ENCODE peak calls at places on chromosomes 4 and X, in six cellular contexts. O is OCI-LY7, G is ascending aorta, F is astrocyte of the cerebellum, S is astrocyte of the spinal cord, C is upper lobe of left lung. T is an unnamed sample.
A peak's percentile ranks its signal among the peaks of the same experiment; 100 is the strongest.

GRCh38 chr4:184375027-184375426 is 99.3 kb downstream of the IRF2 start:
- DNase-seq in O (no peak), C (no peak), S (no peak), G (no peak), F (no peak), T (no peak)

GRCh38 chrX:97159916-97160800 is 276.4 kb downstream of the RPA4 start:
- DNase-seq in G (no peak), O (no peak), F (no peak), S (no peak), C (no peak), T (no peak)

GRCh38 chrX:41526925-41527324 is 79.8 kb downstream of the NYX start:
- DNase-seq in F (no peak), O (no peak), S (peak; percentile 30), G (no peak), C (no peak), T (no peak)

GRCh38 chr4:124105212-124105611 is 607.3 kb downstream of the ANKRD50 start:
- DNase-seq in F (no peak), S (no peak), O (no peak), G (no peak), C (no peak), T (no peak)

GRCh38 chr4:23934915-23935314 is 45.1 kb upstream of the PPARGC1A start:
- DNase-seq in O (no peak), F (peak; percentile 95), C (no peak), G (no peak), S (peak; percentile 92), T (peak; percentile 83)

GRCh38 chr4:144734522-144734921 is 88.6 kb downstream of the HHIP start:
- DNase-seq in S (peak; percentile 74), F (peak; percentile 53), G (no peak), C (no peak), O (no peak), T (no peak)

GRCh38 chr4:78691333-78691732 is 84.8 kb upstream of the BMP2K start:
- DNase-seq in C (no peak), F (no peak), G (no peak), S (no peak), O (no peak), T (no peak)

GRCh38 chr4:47145630-47146029 is 114.3 kb downstream of the GABRB1 start:
- DNase-seq in G (no peak), F (peak; percentile 59), C (no peak), O (no peak), S (peak; percentile 75), T (peak; percentile 59)

GRCh38 chr4:157702821-157703220 is 470.0 kb downstream of the GASK1B start:
- DNase-seq in O (no peak), F (no peak), S (no peak), C (no peak), G (no peak), T (no peak)

GRCh38 chrX:153299855-153300254 is 21.7 kb downstream of the PNMA6F start:
- DNase-seq in S (no peak), C (no peak), O (no peak), G (no peak), F (no peak), T (no peak)
- TF ChIP-seq CTCF in S (no peak), C (no peak), O (no peak), G (no peak), F (no peak), T (no peak)

GRCh38 chr4:15006416-15007024 is 4.2 kb downstream of the CPEB2 start:
- DNase-seq in G (no peak), F (no peak), O (peak; percentile 50), C (no peak), S (peak; percentile 55), T (no peak)
- H3K4me3 ChIP-seq in G (peak overlapping the region; percentile 6), F (peak overlapping the region; percentile 88), O (peak overlapping the region; percentile 93), C (no peak overlapping the region), S (peak overlapping the region; percentile 93), T (peak overlapping the region; percentile 82)

GRCh38 chr4:65865489-65865888 is 195.2 kb upstream of the EPHA5 start:
- DNase-seq in C (no peak), G (no peak), F (no peak), O (peak; percentile 1), S (peak; percentile 9), T (no peak)
- TF ChIP-seq CTCF in C (no peak), G (no peak), F (peak; percentile 19), O (peak; percentile 68), S (peak; percentile 37), T (peak; percentile 35)

GRCh38 chrX:7926501-7926900 is 712 bp downstream of the PNPLA4 start:
- DNase-seq in C (no peak), O (peak; percentile 0), S (peak; percentile 8), G (no peak), F (no peak), T (no peak)
- H3K4me3 ChIP-seq in C (peak overlapping the region; percentile 58), O (peak overlapping the region; percentile 77), S (peak overlapping the region; percentile 64), G (peak overlapping the region; percentile 71), F (peak overlapping the region; percentile 51), T (peak overlapping the region; percentile 59)

GRCh38 chr4:22077571-22077970 is 129.0 kb upstream of the KCNIP4 start:
- DNase-seq in F (no peak), G (no peak), S (peak; percentile 13), O (no peak), C (no peak), T (no peak)
- TF ChIP-seq CTCF in F (no peak), G (no peak), S (no peak), O (no peak), C (no peak), T (no peak)

GRCh38 chr4:107351196-107351595 is 315.1 kb upstream of the DKK2 start:
- DNase-seq in S (no peak), O (no peak), F (no peak), G (no peak), C (no peak), T (no peak)

GRCh38 chr4:107349266-107349665 is 313.2 kb upstream of the DKK2 start:
- DNase-seq in C (no peak), S (peak; percentile 51), F (no peak), G (no peak), O (no peak), T (peak; percentile 14)

GRCh38 chr4:107348188-107348872 is 312.2 kb upstream of the DKK2 start:
- DNase-seq in G (no peak), O (no peak), C (no peak), F (no peak), S (no peak), T (no peak)

GRCh38 chr4:107349732-107350131 is 313.6 kb upstream of the DKK2 start:
- DNase-seq in O (no peak), C (no peak), S (no peak), F (no peak), G (no peak), T (no peak)
- H3K4me3 ChIP-seq in O (no peak overlapping the region), C (no peak overlapping the region), S (no peak overlapping the region), F (no peak overlapping the region), G (no peak overlapping the region), T (no peak overlapping the region)

T was measured in AG04449.